ENCODE peak calls at places on chromosomes 12 and 14, in five cellular contexts. G, T, E, U and S are unnamed samples.

GRCh38 chr12:92503029-92503931 is 199.5 kb upstream of the PLEKHG7 start:
- DNase-seq in G (no peak), T (no peak), E (no peak), U (no peak), S (no peak)

GRCh38 chr12:9870311-9870866 is 1.2 kb upstream of the CLEC2B start:
- DNase-seq in G (no peak), T (no peak), E (no peak), U (no peak), S (no peak)

GRCh38 chr14:78075033-78075432 is 95.1 kb upstream of the NRXN3 start:
- DNase-seq in G (no peak), T (no peak), E (no peak), U (no peak), S (no peak)

GRCh38 chr14:101960225-101960624 is 4.1 kb upstream of the DYNC1H1 start:
- DNase-seq in G (no peak), T (no peak), E (no peak), U (no peak), S (no peak)

GRCh38 chr12:26831959-26832816 is 806 bp downstream of the ITPR2 start:
- DNase-seq in G (peak), T (peak), E (peak), U (peak), S (no peak)

GRCh38 chr14:23335623-23336022 is 14.4 kb downstream of the PABPN1 start:
- DNase-seq in G (no peak), T (no peak), E (no peak), U (no peak), S (no peak)

GRCh38 chr12:3601466-3602150 is 110.6 kb downstream of the PRMT8 start:
- DNase-seq in G (no peak), T (no peak), E (peak), U (no peak), S (no peak)

GRCh38 chr12:125357561-125357960 is 292.3 kb downstream of the AACS start:
- DNase-seq in G (no peak), T (no peak), E (no peak), U (no peak), S (no peak)

GRCh38 chr12:79452906-79453305 is 237.9 kb downstream of the PAWR start:
- DNase-seq in G (no peak), T (no peak), E (no peak), U (no peak), S (no peak)

GRCh38 chr12:108729612-108730336 is 1.5 kb downstream of the CORO1C start:
- DNase-seq in G (peak), T (peak), E (no peak), U (no peak), S (no peak)

GRCh38 chr12:12333407-12333831 is 16.6 kb downstream of the MANSC1 start:
- DNase-seq in G (peak), T (peak), E (no peak), U (peak), S (no peak)

GRCh38 chr12:109121346-109121880 is 5.0 kb downstream of the ACACB start:
- DNase-seq in G (no peak), T (no peak), E (no peak), U (peak), S (no peak)

GRCh38 chr12:132404435-132404855 is 75.1 kb upstream of the GALNT9 start:
- DNase-seq in G (no peak), T (no peak), E (no peak), U (no peak), S (no peak)

GRCh38 chr12:11397366-11397765 is 2.0 kb upstream of the PRB2 start:
- DNase-seq in G (no peak), T (no peak), E (no peak), U (no peak), S (no peak)

GRCh38 chr14:22226381-22226780 is 362.6 kb downstream of the DAD1 start:
- DNase-seq in G (no peak), T (peak), E (no peak), U (no peak), S (no peak)

GRCh38 chr12:77122661-77123060 is 57.3 kb upstream of the E2F7 start:
- DNase-seq in G (no peak), T (peak), E (no peak), U (no peak), S (no peak)

GRCh38 chr12:27060740-27061139 is 21.6 kb downstream of the C12orf71 start:
- DNase-seq in G (no peak), T (no peak), E (no peak), U (no peak), S (no peak)

GRCh38 chr12:121570467-121571283 is 10.1 kb downstream of the KDM2B start:
- DNase-seq in G (no peak), T (no peak), E (no peak), U (no peak), S (no peak)

GRCh38 chr14:23185046-23185445 is 1.6 kb upstream of the SLC7A8 start:
- DNase-seq in G (no peak), T (peak), E (no peak), U (no peak), S (no peak)

GRCh38 chr14:59268011-59268410 is 79.5 kb downstream of the DAAM1 start:
- DNase-seq in G (peak), T (peak), E (no peak), U (no peak), S (no peak)

GRCh38 chr14:103561381-103562134 is 899 bp downstream of the BAG5 start:
- DNase-seq in G (peak), T (peak), E (peak), U (no peak), S (no peak)

GRCh38 chr14:103067231-103067954 is 10.0 kb upstream of the CDC42BPB start:
- DNase-seq in G (peak), T (no peak), E (no peak), U (peak), S (peak)

GRCh38 chr14:20757963-20758362 is 10.2 kb upstream of the EDDM3B start:
- DNase-seq in G (no peak), T (no peak), E (no peak), U (peak), S (no peak)

GRCh38 chr12:124586756-124587155 is 19.3 kb upstream of the NCOR2 start:
- DNase-seq in G (no peak), T (no peak), E (no peak), U (no peak), S (no peak)

GRCh38 chr12:97276198-97276580 is 186.4 kb upstream of the RMST start:
- DNase-seq in G (no peak), T (no peak), E (no peak), U (no peak), S (no peak)

GRCh38 chr14:104656014-104656714 is 33.3 kb upstream of the INF2 start:
- DNase-seq in G (no peak), T (no peak), E (no peak), U (no peak), S (no peak)

GRCh38 chr14:96424104-96424989 is 32.4 kb downstream of the AK7 start:
- DNase-seq in G (peak), T (peak), E (no peak), U (peak), S (peak)

GRCh38 chr14:103008768-103009342 is 48.5 kb downstream of the CDC42BPB start:
- DNase-seq in G (peak), T (peak), E (peak), U (peak), S (no peak)

GRCh38 chr12:11687538-11687937 is 38.1 kb downstream of the ETV6 start:
- DNase-seq in G (no peak), T (no peak), E (no peak), U (no peak), S (no peak)

GRCh38 chr14:23567186-23568020 is at the start of gene AP1G2:
- DNase-seq in G (no peak), T (peak), E (peak), U (peak), S (no peak)

GRCh38 chr12:22684526-22685118 is 59.7 kb downstream of the ETNK1 start:
- DNase-seq in G (peak), T (peak), E (no peak), U (no peak), S (no peak)

GRCh38 chr12:63918788-63919300 is 74.3 kb downstream of the SRGAP1 start:
- DNase-seq in G (peak), T (peak), E (no peak), U (no peak), S (peak)

GRCh38 chr12:18262514-18262913 is 1.2 kb downstream of the PIK3C2G start:
- DNase-seq in G (no peak), T (no peak), E (no peak), U (no peak), S (no peak)

GRCh38 chr12:12439636-12440035 is 82.8 kb downstream of the BORCS5 start:
- DNase-seq in G (peak), T (peak), E (no peak), U (no peak), S (no peak)

GRCh38 chr14:64178814-64179213 is 115.4 kb downstream of the ESR2 start:
- DNase-seq in G (no peak), T (no peak), E (no peak), U (no peak), S (no peak)

GRCh38 chr12:19206493-19207077 is 77.1 kb downstream of the PLEKHA5 start:
- DNase-seq in G (no peak), T (no peak), E (no peak), U (no peak), S (no peak)

GRCh38 chr12:132717531-132718387 is 7.1 kb downstream of the PGAM5 start:
- DNase-seq in G (no peak), T (no peak), E (no peak), U (no peak), S (no peak)

DNA sequence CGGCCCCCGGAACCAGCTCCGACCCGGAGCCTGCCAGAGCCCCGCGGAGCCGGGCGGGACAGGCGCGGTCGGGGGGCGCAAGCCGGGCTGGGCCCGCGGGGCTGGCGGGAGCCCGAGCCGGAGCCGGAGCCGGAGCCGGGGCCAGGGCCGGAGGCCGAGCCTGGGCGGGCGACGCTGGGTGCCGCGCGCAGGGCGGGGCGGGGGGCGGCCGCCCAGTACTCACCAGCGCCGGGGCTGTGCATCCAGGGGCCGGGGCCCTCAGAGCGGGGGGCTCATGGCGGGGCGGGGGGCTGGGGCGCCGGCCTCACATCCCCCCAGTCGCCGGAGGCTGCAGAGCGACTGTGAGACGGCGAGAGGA is 180 bp downstream of the HDAC7 start:
- DNase-seq in G (no peak), T (no peak), E (no peak), U (no peak), S (no peak)
- H3K4me3 ChIP-seq in G (peak), T (peak), E (peak), U (peak), S (peak)

GRCh38 chr12:70028918-70029317 is 203.9 kb downstream of the MYRFL start:
- DNase-seq in G (no peak), T (no peak), E (no peak), U (no peak), S (no peak)
- TF ChIP-seq CTCF in G (no peak), T (no peak), E (no peak), U (no peak), S (no peak)

GRCh38 chr14:89617471-89618291 is 200.6 kb upstream of the FOXN3 start:
- DNase-seq in G (peak), T (peak), E (no peak), U (peak), S (peak)

GRCh38 chr14:89615421-89615820 is 198.4 kb upstream of the FOXN3 start:
- DNase-seq in G (peak), T (no peak), E (no peak), U (no peak), S (no peak)

GRCh38 chr14:89617142-89617460 is 200.1 kb upstream of the FOXN3 start:
- DNase-seq in G (no peak), T (no peak), E (no peak), U (no peak), S (no peak)

GRCh38 chr14:89618309-89618708 is 201.3 kb upstream of the FOXN3 start:
- DNase-seq in G (no peak), T (no peak), E (no peak), U (no peak), S (no peak)

DNA sequence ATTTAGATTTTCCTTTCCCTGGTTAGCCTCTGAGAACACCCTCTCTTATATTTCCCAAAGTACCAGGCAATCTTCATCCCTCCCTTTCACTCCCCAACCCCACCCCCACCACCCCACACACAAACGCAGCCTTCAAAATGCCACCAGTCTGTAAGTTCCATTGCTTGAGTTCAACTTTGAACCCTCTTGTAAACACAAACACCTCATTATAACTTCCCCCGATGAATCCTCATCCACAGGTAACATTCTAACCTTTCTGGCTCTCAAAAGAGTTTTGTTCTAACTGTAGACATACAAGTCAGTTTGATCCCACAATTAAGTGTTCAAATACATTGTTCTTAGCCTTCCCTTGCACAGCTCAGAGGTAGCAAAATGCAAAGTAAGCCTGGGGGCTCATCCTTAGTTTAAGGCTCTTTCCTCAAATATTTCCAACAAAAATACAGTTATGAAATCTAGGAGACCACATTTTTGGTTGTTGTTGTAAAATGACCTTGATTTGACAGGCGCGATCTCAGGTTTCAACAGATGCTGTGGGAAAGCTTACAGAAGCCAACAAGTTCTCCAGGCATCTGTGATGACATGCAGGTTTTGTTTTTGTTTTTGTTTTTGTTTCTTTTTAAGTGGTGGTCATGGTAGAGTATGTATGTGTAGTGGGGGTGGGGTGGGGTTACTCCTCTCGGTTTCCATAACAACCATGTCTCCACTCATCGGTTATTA is 199.6 kb upstream of the FOXN3 start:
- DNase-seq in G (no peak), T (peak), E (no peak), U (no peak), S (no peak)
- H3K4me3 ChIP-seq in G (peak), T (no peak), E (peak), U (peak), S (no peak)

DNA sequence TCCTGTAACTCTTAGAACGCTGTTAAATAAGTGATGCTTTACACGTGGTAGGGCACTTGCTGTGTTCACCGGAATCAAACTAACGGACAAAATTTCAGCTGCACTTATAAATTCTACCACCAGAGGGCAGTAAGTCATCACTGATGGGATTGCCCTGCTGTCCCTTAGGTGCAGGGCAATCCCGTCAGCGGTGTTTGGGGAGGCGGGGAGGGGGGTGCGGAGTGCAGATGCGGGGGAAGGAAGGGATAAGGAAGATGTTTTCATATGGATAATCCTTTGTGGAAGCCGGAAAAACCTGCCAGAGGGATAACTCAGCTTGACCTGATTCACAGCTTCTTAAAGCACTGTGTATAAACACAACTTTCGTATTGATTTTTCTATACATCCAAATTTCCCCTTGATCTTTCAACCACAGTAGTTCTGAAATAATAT is 21.7 kb upstream of the SLC10A1 start:
- DNase-seq in G (peak), T (peak), E (peak), U (peak), S (peak)
- TF ChIP-seq CTCF in G (peak), T (peak), E (peak), U (peak), S (peak)

DNA sequence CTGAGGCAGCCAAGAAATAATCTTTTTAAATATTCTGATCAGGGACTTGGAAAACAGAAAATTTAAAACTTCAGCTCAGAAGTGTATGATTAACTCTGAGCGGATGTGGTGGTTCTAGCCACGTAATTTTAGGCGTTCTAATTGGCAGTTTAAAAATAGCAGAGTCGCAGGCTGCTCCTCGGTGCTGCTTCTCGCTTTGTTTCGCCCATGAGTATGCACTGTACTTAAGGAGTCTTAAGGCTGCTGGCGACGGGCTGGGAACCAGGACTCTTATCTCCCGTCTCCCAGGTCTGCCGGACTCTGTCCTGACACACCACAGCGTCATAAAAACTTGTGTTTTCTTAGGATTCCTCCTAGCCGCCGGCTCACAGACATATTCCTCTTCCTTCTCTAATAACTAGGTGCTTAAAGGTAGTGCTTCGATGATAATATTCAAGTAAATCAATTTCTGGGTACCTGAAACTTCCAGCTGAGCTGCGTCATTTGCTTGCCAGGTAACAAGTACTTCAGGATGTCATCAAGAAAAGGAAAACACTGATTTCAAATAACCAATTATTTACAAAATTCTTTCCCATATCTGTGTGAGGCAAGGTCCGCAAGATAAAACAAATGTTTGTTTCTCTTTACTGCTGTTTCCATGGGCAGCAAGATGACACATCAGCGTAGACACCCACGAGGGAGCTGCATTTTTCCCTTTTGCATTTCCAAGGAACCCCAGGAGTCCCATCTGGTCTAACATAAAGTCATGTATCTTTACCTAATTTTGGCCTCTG is 113.2 kb upstream of the PELI2 start:
- DNase-seq in G (peak), T (peak), E (no peak), U (peak), S (peak)
- H3K4me3 ChIP-seq in G (peak), T (peak), E (peak), U (peak), S (peak)

GRCh38 chr14:94536836-94537235 is 24.4 kb upstream of the SERPINA4 start:
- DNase-seq in G (no peak), T (peak), E (no peak), U (no peak), S (no peak)
- TF ChIP-seq CTCF in G (no peak), T (peak), E (no peak), U (no peak), S (peak)

GRCh38 chr12:42445891-42446290 is 119.9 kb downstream of the PPHLN1 start:
- DNase-seq in G (no peak), T (no peak), E (no peak), U (no peak), S (no peak)
- H3K4me3 ChIP-seq in G (no peak), T (no peak), E (no peak), U (no peak), S (no peak)

DNA sequence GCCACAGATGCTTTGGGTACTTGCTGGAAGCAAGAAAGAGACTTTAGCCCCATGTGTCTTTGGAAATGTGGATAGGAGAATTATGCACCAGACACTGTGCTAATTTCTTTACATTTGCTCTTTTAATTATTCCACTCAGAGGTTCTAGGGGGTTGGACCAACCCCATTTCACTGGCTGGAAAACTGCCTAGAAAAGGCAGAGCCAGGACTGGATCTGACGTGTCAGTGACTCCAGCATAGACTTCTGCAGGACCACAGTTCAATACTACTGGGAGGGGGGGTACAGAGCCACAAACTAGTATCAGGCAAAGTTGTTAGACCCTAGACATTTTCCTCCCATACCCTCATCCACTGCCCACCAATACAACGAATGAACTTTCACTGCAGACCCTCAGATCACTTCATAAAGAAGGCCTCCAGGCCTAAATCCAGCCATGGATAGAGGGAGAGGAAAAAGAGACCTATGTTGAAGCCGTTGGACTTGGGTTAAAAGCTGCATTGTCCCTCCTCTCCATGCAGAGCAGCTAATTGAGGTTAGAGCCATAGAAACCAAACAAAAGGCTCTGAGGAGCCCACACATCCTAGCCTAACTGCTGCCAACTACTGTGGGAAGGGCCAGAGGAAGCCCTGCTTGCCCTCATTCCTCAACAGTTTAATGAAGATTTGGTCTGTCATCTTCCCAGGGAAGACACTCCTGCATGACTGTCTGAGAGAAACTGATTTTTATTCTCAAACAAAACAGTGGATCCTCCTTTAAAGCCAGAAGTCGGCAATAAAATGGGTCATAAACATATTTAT is 68.7 kb downstream of the STON2 start:
- DNase-seq in G (no peak), T (no peak), E (no peak), U (no peak), S (no peak)
- TF ChIP-seq CTCF in G (no peak), T (no peak), E (no peak), U (no peak), S (no peak)

GRCh38 chr12:30965613-30965985 is 39.1 kb downstream of the TSPAN11 start:
- DNase-seq in G (no peak), T (no peak), E (no peak), U (no peak), S (no peak)
- H3K4me3 ChIP-seq in G (no peak), T (no peak), E (no peak), U (no peak), S (no peak)